ENCODE peak calls at places on chromosome 5, in five cellular contexts. H is ovary, X is sigmoid colon, C is tibial nerve, F is esophagus squamous epithelium. G is an unnamed sample.

GRCh38 chr5:38757451-38758245 is 88.2 kb upstream of the OSMR start:
- DNase-seq in F (no peak), C (no peak), H (no peak), X (no peak), G (no peak)

GRCh38 chr5:126138475-126139005 is 284.7 kb upstream of the GRAMD2B start:
- DNase-seq in H (no peak), F (no peak), C (no peak), X (no peak), G (no peak)

GRCh38 chr5:128869970-128870747 is 95.1 kb upstream of the SLC27A6 start:
- DNase-seq in X (no peak), F (no peak), H (no peak), C (no peak), G (no peak)

GRCh38 chr5:103034662-103035392 is 85.1 kb downstream of the GIN1 start:
- DNase-seq in X (no peak), F (no peak), C (no peak), H (no peak), G (no peak)

GRCh38 chr5:79229357-79230174 is 6.4 kb upstream of the JMY start:
- DNase-seq in H (no peak), X (no peak), C (no peak), F (no peak), G (no peak)

GRCh38 chr5:84306617-84307016 is 78.1 kb downstream of the EDIL3 start:
- DNase-seq in C (no peak), X (no peak), H (no peak), F (no peak), G (no peak)

GRCh38 chr5:149166128-149166527 is 24.8 kb downstream of the ABLIM3 start:
- DNase-seq in H (no peak), F (no peak), C (no peak), X (no peak), G (no peak)

GRCh38 chr5:127492854-127493738 is 24.3 kb upstream of the PRRC1 start:
- DNase-seq in C (no peak), X (no peak), H (no peak), F (no peak), G (no peak)

GRCh38 chr5:61450170-61450815 is 118.2 kb downstream of the ZSWIM6 start:
- DNase-seq in F (no peak), H (no peak), X (no peak), C (peak), G (peak)

GRCh38 chr5:57434227-57434640 is 48.4 kb downstream of the ACTBL2 start:
- DNase-seq in H (no peak), X (no peak), F (no peak), C (no peak), G (no peak)

GRCh38 chr5:160548949-160549665 is 127.5 kb downstream of the PTTG1 start:
- DNase-seq in C (no peak), H (no peak), F (no peak), X (no peak), G (no peak)

GRCh38 chr5:141951341-141951781 is 6.6 kb downstream of the PCDH12 start:
- DNase-seq in C (no peak), X (no peak), F (no peak), H (no peak), G (no peak)

GRCh38 chr5:10685103-10685502 is 75.9 kb downstream of the DAP start:
- DNase-seq in X (no peak), F (no peak), C (no peak), H (no peak), G (no peak)

GRCh38 chr5:115857621-115858349 is 16.1 kb downstream of the AP3S1 start:
- DNase-seq in H (no peak), F (no peak), C (no peak), X (no peak), G (no peak)

GRCh38 chr5:119968690-119969089 is 339.3 kb downstream of the FAM170A start:
- DNase-seq in C (no peak), F (no peak), H (no peak), X (no peak), G (no peak)

GRCh38 chr5:65102826-65103673 is 334.3 kb downstream of the CWC27 start:
- DNase-seq in C (peak), F (peak), H (peak), X (peak), G (no peak)

GRCh38 chr5:73188764-73189521 is 15.9 kb downstream of the TMEM174 start:
- DNase-seq in F (no peak), X (no peak), H (no peak), C (no peak), G (no peak)

GRCh38 chr5:169542811-169543210 is 40.8 kb upstream of the SPDL1 start:
- DNase-seq in H (no peak), C (no peak), F (no peak), X (no peak), G (no peak)

GRCh38 chr5:109676920-109677319 is 12.8 kb upstream of the MAN2A1 start:
- DNase-seq in C (peak), X (no peak), F (no peak), H (no peak), G (no peak)

GRCh38 chr5:10056228-10056760 is 193.4 kb downstream of the ATPSCKMT start:
- DNase-seq in X (no peak), C (no peak), F (no peak), H (no peak), G (no peak)

GRCh38 chr5:149374801-149375200 is 4.3 kb downstream of the IL17B start:
- DNase-seq in H (no peak), F (no peak), X (no peak), C (no peak), G (no peak)

GRCh38 chr5:125457617-125458016 is 711.2 kb upstream of the ZNF608 start:
- DNase-seq in C (no peak), F (no peak), X (no peak), H (no peak), G (no peak)

GRCh38 chr5:103424453-103425205 is 138.0 kb downstream of the NUDT12 start:
- DNase-seq in C (no peak), H (no peak), X (no peak), F (no peak), G (no peak)

GRCh38 chr5:1242733-1243486 is 17.7 kb downstream of the SLC6A18 start:
- DNase-seq in H (no peak), F (no peak), X (no peak), C (no peak), G (no peak)

GRCh38 chr5:10110228-10110627 is 139.5 kb downstream of the ATPSCKMT start:
- DNase-seq in F (no peak), H (no peak), X (no peak), C (no peak), G (no peak)

GRCh38 chr5:169302491-169303118 is 1.7 kb upstream of the SLIT3 start:
- DNase-seq in C (peak), X (peak), F (no peak), H (peak), G (peak)

GRCh38 chr5:143219696-143220095 is 183.8 kb downstream of the NR3C1 start:
- DNase-seq in C (no peak), X (no peak), F (no peak), H (no peak), G (no peak)

GRCh38 chr5:58451732-58452565 is 7.9 kb downstream of the PLK2 start:
- DNase-seq in H (no peak), F (no peak), X (no peak), C (no peak), G (no peak)

GRCh38 chr5:58454025-58454424 is 5.9 kb downstream of the PLK2 start:
- DNase-seq in H (no peak), X (no peak), F (no peak), C (no peak), G (no peak)

GRCh38 chr5:58452566-58453258 is 7.2 kb downstream of the PLK2 start:
- DNase-seq in H (no peak), F (no peak), X (no peak), C (no peak), G (no peak)

GRCh38 chr5:58455066-58455465 is 4.8 kb downstream of the PLK2 start:
- DNase-seq in H (no peak), F (no peak), X (no peak), C (no peak), G (no peak)

GRCh38 chr5:58453326-58453725 is 6.6 kb downstream of the PLK2 start:
- DNase-seq in C (no peak), H (no peak), X (no peak), F (no peak), G (no peak)
- TF ChIP-seq POLR2A in C (no peak), H (no peak), X (no peak), F (no peak), G (no peak)

GRCh38 chr5:81751009-81751835 is at the start of gene SSBP2:
- DNase-seq in H (peak), F (peak), C (peak), X (peak), G (peak)
- TF ChIP-seq POLR2A in H (peak), F (peak), C (peak), X (peak), G (peak)

DNA sequence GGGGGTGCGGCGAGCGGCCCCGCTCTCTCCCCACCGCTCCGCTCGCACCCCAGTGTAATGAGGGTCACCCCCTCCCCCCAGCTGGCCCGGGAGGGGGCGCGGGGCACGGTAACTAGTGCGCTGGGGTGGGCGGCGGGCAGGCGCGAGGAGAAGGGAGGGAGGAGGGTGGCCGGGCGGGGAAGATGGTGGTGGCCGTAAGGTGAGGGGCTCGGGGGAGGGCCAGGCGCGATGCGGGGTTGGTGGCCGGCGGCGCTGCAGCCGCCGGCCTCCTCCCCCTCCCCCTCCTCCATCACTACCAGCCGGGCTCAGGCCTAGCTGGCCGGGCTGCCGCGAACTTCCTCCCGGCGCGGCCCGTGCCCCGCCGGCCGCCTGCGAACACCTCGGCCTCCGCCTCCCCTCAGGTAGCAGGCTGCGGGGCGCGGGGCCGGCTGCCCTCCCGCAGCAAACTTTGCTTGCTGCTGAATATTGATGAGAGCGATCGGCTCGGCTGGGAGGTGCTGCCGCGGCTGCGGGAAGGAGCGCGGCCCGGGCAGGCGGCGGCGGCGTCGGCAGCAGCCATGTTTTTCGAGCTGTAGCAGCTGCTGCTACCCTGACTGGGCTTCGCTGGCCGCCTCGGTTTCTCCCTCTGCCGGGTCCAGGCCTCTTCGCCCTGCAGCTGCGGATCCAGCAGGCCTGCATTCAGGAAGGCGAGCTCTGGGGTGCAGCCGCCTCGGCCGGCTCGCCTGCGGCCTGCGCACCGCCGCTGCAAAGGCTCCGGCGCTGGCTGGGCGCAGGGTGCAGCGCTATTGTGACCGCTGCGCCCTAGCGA is 476 bp downstream of the NSD1 start:
- DNase-seq in H (peak), F (no peak), C (no peak), X (peak), G (no peak)
- TF ChIP-seq POLR2A in H (no peak), F (no peak), C (no peak), X (peak), G (no peak)

GRCh38 chr5:6712136-6712581 is 1.1 kb upstream of the TENT4A start:
- DNase-seq in H (peak), F (peak), C (peak), X (peak), G (peak)
- TF ChIP-seq POLR2A in H (no peak), F (no peak), C (no peak), X (no peak), G (no peak)

GRCh38 chr5:178206166-178207101 is 2.1 kb downstream of the HNRNPAB start:
- DNase-seq in X (peak), C (no peak), F (no peak), H (no peak), G (no peak)
- TF ChIP-seq POLR2A in X (no peak), C (no peak), F (no peak), H (no peak), G (no peak)

GRCh38 chr5:98796197-98796972 is 22.9 kb downstream of the RGMB start:
- DNase-seq in C (peak), X (no peak), F (no peak), H (no peak), G (no peak)
- TF ChIP-seq POLR2A in C (no peak), X (no peak), F (no peak), H (no peak), G (no peak)

DNA sequence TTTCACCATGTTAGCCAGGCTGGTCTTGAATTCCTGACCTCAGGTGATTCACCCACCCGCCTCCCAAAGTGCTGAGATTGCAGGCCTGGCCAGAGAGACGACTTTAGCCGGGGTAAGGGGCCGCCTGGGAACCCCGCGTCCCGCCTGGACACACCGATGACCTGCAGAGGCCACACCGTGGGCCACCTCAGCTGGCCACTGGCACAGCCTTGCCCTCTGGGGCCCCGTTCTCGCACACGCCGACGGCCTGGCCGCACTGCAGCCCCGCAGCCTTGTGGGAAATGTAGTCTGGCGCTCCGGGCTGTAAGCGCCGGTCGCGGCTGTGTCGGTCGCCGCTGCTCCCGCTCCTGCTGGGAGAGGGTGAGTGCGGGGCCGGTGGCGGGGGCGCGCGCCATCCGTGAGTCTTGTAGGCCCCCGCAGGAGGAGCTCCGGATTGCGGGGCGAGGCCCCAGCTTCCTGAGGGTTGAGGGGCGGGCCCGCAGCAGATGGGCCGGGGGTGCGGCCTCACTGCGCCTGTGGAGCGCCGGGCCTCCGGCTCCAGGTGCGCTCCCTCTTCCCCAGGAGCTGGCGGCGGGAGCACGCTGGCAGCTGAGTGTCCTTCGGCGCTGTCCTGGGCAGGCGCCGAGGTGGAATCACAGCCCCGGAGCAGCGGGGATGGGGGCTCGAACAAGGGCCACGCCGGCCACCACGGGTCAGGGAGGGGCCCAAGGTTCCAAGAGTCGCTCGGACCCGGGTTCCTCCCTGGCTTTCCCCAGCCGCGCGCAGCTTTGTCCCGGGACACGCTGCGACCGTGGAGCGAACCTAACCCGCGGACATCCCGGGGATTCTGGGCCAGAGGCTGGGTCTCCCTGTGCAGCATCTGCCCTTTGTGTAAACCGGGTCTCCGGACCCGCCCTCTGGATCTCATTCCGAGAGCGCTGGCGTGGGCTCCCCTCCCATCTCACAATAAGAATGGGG is at the start of gene ZFP2:
- DNase-seq in C (peak), X (peak), H (peak), F (no peak), G (peak)
- TF ChIP-seq POLR2A in C (no peak), X (no peak), H (no peak), F (no peak), G (no peak)

DNA sequence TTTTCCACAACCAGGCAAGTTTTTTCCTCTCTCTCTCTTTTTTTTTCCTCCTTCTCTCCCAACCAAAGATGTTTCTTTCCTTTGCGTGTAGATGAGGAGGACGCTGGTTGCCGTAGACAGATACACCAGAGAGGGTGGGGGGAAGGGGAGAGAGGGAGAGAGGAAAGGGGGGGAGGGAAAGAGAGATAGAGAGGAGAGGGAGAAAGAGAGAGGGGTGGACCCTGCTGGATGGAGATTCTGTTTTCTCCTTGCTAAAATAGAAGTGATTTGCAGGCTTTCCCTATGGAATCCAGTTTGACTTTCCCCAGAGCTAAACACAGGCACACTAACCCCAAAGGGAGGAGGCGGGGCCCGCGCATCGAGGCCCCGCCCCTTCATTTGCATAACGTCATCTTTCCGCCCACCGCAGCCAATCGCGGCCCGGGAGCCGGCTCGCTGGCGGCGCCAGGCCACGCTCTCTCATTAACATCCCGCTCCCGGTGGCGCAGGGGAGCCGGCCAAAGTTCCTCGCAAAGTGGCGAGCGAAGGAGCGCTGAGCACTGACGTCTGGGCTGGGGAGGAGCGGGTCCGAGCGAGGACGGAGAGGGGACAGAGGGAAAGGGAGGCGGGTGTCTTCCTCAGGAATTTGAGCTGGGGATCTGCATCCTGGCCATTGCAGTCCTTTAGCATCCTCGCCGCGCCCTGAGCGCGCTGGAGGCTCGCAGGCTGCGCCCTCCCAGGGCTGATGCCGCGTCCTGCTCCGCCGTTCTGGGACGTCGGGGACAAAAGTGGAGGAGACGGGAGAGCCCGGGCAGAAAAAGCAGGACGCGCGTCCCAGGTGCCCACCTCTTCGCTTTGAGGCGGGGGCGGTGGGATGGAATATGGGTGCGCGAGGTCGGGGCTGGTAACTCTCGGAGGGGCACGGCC is 559 bp upstream of the EBF1 start:
- DNase-seq in H (peak), C (peak), X (peak), F (peak), G (peak)
- TF ChIP-seq POLR2A in H (peak), C (peak), X (peak), F (peak), G (peak)

G was measured in H54.